ENCODE peak calls at places on chromosomes 13 and 19, in ten cellular contexts. One of them, this sample, is unnamed.

GRCh38 chr19:17579523-17580244 is 24.2 kb downstream of the COLGALT1 start:
- DNase-seq in left ventricle myocardium inferior: peak
- DNase-seq in AG04450: no peak
- DNase-seq in fibroblast of pulmonary artery: peak
- DNase-seq in prostate gland: no peak
- DNase-seq in HFFc6: peak
- DNase-seq in OCI-LY7: peak
- DNase-seq in endothelial cell: peak
- DNase-seq in WTC11: peak
- DNase-seq in RWPE1: peak
- DNase-seq in this sample: peak

GRCh38 chr13:78816592-78816991 is 157.6 kb upstream of the OBI1 start:
- DNase-seq in left ventricle myocardium inferior: no peak
- DNase-seq in AG04450: no peak
- DNase-seq in fibroblast of pulmonary artery: no peak
- DNase-seq in prostate gland: no peak
- DNase-seq in HFFc6: no peak
- DNase-seq in OCI-LY7: no peak
- DNase-seq in endothelial cell: no peak
- DNase-seq in WTC11: peak
- DNase-seq in RWPE1: no peak
- DNase-seq in this sample: no peak

GRCh38 chr19:15249912-15250634 is 17.8 kb upstream of the EPHX3 start:
- DNase-seq in left ventricle myocardium inferior: peak
- DNase-seq in AG04450: peak
- DNase-seq in fibroblast of pulmonary artery: peak
- DNase-seq in prostate gland: no peak
- DNase-seq in HFFc6: peak
- DNase-seq in OCI-LY7: no peak
- DNase-seq in endothelial cell: no peak
- DNase-seq in WTC11: no peak
- DNase-seq in RWPE1: peak
- DNase-seq in this sample: peak

GRCh38 chr13:77521595-77522367 is 13.7 kb upstream of the SCEL start:
- DNase-seq in left ventricle myocardium inferior: no peak
- DNase-seq in AG04450: no peak
- DNase-seq in fibroblast of pulmonary artery: peak
- DNase-seq in prostate gland: peak
- DNase-seq in HFFc6: no peak
- DNase-seq in OCI-LY7: no peak
- DNase-seq in endothelial cell: no peak
- DNase-seq in WTC11: peak
- DNase-seq in RWPE1: peak
- DNase-seq in this sample: peak

GRCh38 chr13:112980441-112980840 is 11.4 kb downstream of the MCF2L start:
- DNase-seq in left ventricle myocardium inferior: no peak
- DNase-seq in AG04450: no peak
- DNase-seq in fibroblast of pulmonary artery: no peak
- DNase-seq in prostate gland: no peak
- DNase-seq in HFFc6: no peak
- DNase-seq in OCI-LY7: no peak
- DNase-seq in endothelial cell: no peak
- DNase-seq in WTC11: no peak
- DNase-seq in RWPE1: no peak
- DNase-seq in this sample: no peak

GRCh38 chr13:51246005-51246404 is 23.8 kb downstream of the FAM124A start:
- DNase-seq in left ventricle myocardium inferior: no peak
- DNase-seq in AG04450: no peak
- DNase-seq in fibroblast of pulmonary artery: no peak
- DNase-seq in prostate gland: no peak
- DNase-seq in HFFc6: no peak
- DNase-seq in OCI-LY7: no peak
- DNase-seq in endothelial cell: no peak
- DNase-seq in WTC11: no peak
- DNase-seq in RWPE1: no peak
- DNase-seq in this sample: no peak

GRCh38 chr19:52945652-52946321 is 16.9 kb downstream of the ZNF816 start:
- DNase-seq in left ventricle myocardium inferior: no peak
- DNase-seq in AG04450: no peak
- DNase-seq in fibroblast of pulmonary artery: no peak
- DNase-seq in prostate gland: peak
- DNase-seq in HFFc6: no peak
- DNase-seq in OCI-LY7: no peak
- DNase-seq in endothelial cell: no peak
- DNase-seq in WTC11: peak
- DNase-seq in RWPE1: no peak
- DNase-seq in this sample: no peak

GRCh38 chr19:33740811-33741396 is 55.8 kb upstream of the KCTD15 start:
- DNase-seq in left ventricle myocardium inferior: no peak
- DNase-seq in AG04450: no peak
- DNase-seq in fibroblast of pulmonary artery: peak
- DNase-seq in prostate gland: no peak
- DNase-seq in HFFc6: no peak
- DNase-seq in OCI-LY7: peak
- DNase-seq in endothelial cell: peak
- DNase-seq in WTC11: peak
- DNase-seq in RWPE1: peak
- DNase-seq in this sample: peak

GRCh38 chr13:113794764-113795173 is 35.7 kb downstream of the TMEM255B start:
- DNase-seq in left ventricle myocardium inferior: no peak
- DNase-seq in AG04450: no peak
- DNase-seq in fibroblast of pulmonary artery: no peak
- DNase-seq in prostate gland: no peak
- DNase-seq in HFFc6: no peak
- DNase-seq in OCI-LY7: no peak
- DNase-seq in endothelial cell: no peak
- DNase-seq in WTC11: no peak
- DNase-seq in RWPE1: no peak
- DNase-seq in this sample: no peak

GRCh38 chr13:39415403-39415802 is 187.6 kb downstream of the LHFPL6 start:
- DNase-seq in left ventricle myocardium inferior: peak
- DNase-seq in AG04450: no peak
- DNase-seq in fibroblast of pulmonary artery: peak
- DNase-seq in prostate gland: peak
- DNase-seq in HFFc6: peak
- DNase-seq in OCI-LY7: peak
- DNase-seq in endothelial cell: peak
- DNase-seq in WTC11: peak
- DNase-seq in RWPE1: peak
- DNase-seq in this sample: peak

GRCh38 chr13:95120650-95121049 is 180.6 kb downstream of the ABCC4 start:
- DNase-seq in left ventricle myocardium inferior: no peak
- DNase-seq in AG04450: no peak
- DNase-seq in fibroblast of pulmonary artery: no peak
- DNase-seq in prostate gland: no peak
- DNase-seq in HFFc6: no peak
- DNase-seq in OCI-LY7: no peak
- DNase-seq in endothelial cell: no peak
- DNase-seq in WTC11: no peak
- DNase-seq in RWPE1: no peak
- DNase-seq in this sample: no peak

GRCh38 chr19:48606463-48607358 is at the start of gene SPACA4:
- DNase-seq in left ventricle myocardium inferior: no peak
- DNase-seq in AG04450: no peak
- DNase-seq in fibroblast of pulmonary artery: no peak
- DNase-seq in prostate gland: no peak
- DNase-seq in HFFc6: no peak
- DNase-seq in OCI-LY7: no peak
- DNase-seq in endothelial cell: no peak
- DNase-seq in WTC11: no peak
- DNase-seq in RWPE1: no peak
- DNase-seq in this sample: no peak

GRCh38 chr13:85638815-85639393 is 160.3 kb downstream of the SLITRK6 start:
- DNase-seq in left ventricle myocardium inferior: no peak
- DNase-seq in AG04450: no peak
- DNase-seq in fibroblast of pulmonary artery: no peak
- DNase-seq in prostate gland: no peak
- DNase-seq in HFFc6: no peak
- DNase-seq in OCI-LY7: no peak
- DNase-seq in endothelial cell: no peak
- DNase-seq in WTC11: no peak
- DNase-seq in RWPE1: no peak
- DNase-seq in this sample: no peak

GRCh38 chr19:1266818-1267440 is 2.2 kb upstream of the CIRBP start:
- DNase-seq in left ventricle myocardium inferior: peak
- DNase-seq in AG04450: no peak
- DNase-seq in fibroblast of pulmonary artery: peak
- DNase-seq in prostate gland: peak
- DNase-seq in HFFc6: peak
- DNase-seq in OCI-LY7: peak
- DNase-seq in endothelial cell: peak
- DNase-seq in WTC11: peak
- DNase-seq in RWPE1: no peak
- DNase-seq in this sample: peak

GRCh38 chr19:13082192-13083007 is 20.3 kb downstream of the LYL1 start:
- DNase-seq in left ventricle myocardium inferior: no peak
- DNase-seq in AG04450: no peak
- DNase-seq in fibroblast of pulmonary artery: peak
- DNase-seq in prostate gland: no peak
- DNase-seq in HFFc6: no peak
- DNase-seq in OCI-LY7: no peak
- DNase-seq in endothelial cell: peak
- DNase-seq in WTC11: peak
- DNase-seq in RWPE1: no peak
- DNase-seq in this sample: no peak

GRCh38 chr13:73549717-73550116 is 490.9 kb downstream of the KLF5 start:
- DNase-seq in left ventricle myocardium inferior: no peak
- DNase-seq in AG04450: no peak
- DNase-seq in fibroblast of pulmonary artery: no peak
- DNase-seq in prostate gland: no peak
- DNase-seq in HFFc6: no peak
- DNase-seq in OCI-LY7: no peak
- DNase-seq in endothelial cell: no peak
- DNase-seq in WTC11: no peak
- DNase-seq in RWPE1: no peak
- DNase-seq in this sample: no peak

GRCh38 chr13:91805605-91806004 is 407.2 kb downstream of the GPC5 start:
- DNase-seq in left ventricle myocardium inferior: no peak
- DNase-seq in AG04450: no peak
- DNase-seq in fibroblast of pulmonary artery: peak
- DNase-seq in prostate gland: no peak
- DNase-seq in HFFc6: no peak
- DNase-seq in OCI-LY7: peak
- DNase-seq in endothelial cell: no peak
- DNase-seq in WTC11: no peak
- DNase-seq in RWPE1: no peak
- DNase-seq in this sample: no peak
- TF ChIP-seq CTCF in left ventricle myocardium inferior: peak
- TF ChIP-seq CTCF in AG04450: no peak
- TF ChIP-seq CTCF in fibroblast of pulmonary artery: peak
- TF ChIP-seq CTCF in prostate gland: no peak
- TF ChIP-seq CTCF in HFFc6: no peak
- TF ChIP-seq CTCF in OCI-LY7: no peak
- TF ChIP-seq CTCF in endothelial cell: no peak
- TF ChIP-seq CTCF in WTC11: no peak
- TF ChIP-seq CTCF in RWPE1: no peak
- TF ChIP-seq CTCF in this sample: no peak

GRCh38 chr19:5235458-5236219 is 105.0 kb downstream of the PTPRS start:
- DNase-seq in left ventricle myocardium inferior: no peak
- DNase-seq in AG04450: no peak
- DNase-seq in fibroblast of pulmonary artery: no peak
- DNase-seq in prostate gland: no peak
- DNase-seq in HFFc6: no peak
- DNase-seq in OCI-LY7: no peak
- DNase-seq in endothelial cell: no peak
- DNase-seq in WTC11: no peak
- DNase-seq in RWPE1: no peak
- DNase-seq in this sample: no peak

GRCh38 chr19:5230730-5231555 is 109.7 kb downstream of the PTPRS start:
- DNase-seq in left ventricle myocardium inferior: no peak
- DNase-seq in AG04450: no peak
- DNase-seq in fibroblast of pulmonary artery: no peak
- DNase-seq in prostate gland: no peak
- DNase-seq in HFFc6: no peak
- DNase-seq in OCI-LY7: no peak
- DNase-seq in endothelial cell: no peak
- DNase-seq in WTC11: no peak
- DNase-seq in RWPE1: no peak
- DNase-seq in this sample: no peak

GRCh38 chr19:5231857-5232503 is 108.6 kb downstream of the PTPRS start:
- DNase-seq in left ventricle myocardium inferior: no peak
- DNase-seq in AG04450: no peak
- DNase-seq in fibroblast of pulmonary artery: peak
- DNase-seq in prostate gland: no peak
- DNase-seq in HFFc6: no peak
- DNase-seq in OCI-LY7: no peak
- DNase-seq in endothelial cell: no peak
- DNase-seq in WTC11: no peak
- DNase-seq in RWPE1: no peak
- DNase-seq in this sample: no peak

GRCh38 chr19:5234412-5234811 is 106.2 kb downstream of the PTPRS start:
- DNase-seq in left ventricle myocardium inferior: no peak
- DNase-seq in AG04450: no peak
- DNase-seq in fibroblast of pulmonary artery: no peak
- DNase-seq in prostate gland: no peak
- DNase-seq in HFFc6: no peak
- DNase-seq in OCI-LY7: no peak
- DNase-seq in endothelial cell: no peak
- DNase-seq in WTC11: no peak
- DNase-seq in RWPE1: no peak
- DNase-seq in this sample: no peak

GRCh38 chr19:5232798-5233505 is 107.7 kb downstream of the PTPRS start:
- DNase-seq in left ventricle myocardium inferior: no peak
- DNase-seq in AG04450: no peak
- DNase-seq in fibroblast of pulmonary artery: no peak
- DNase-seq in prostate gland: no peak
- DNase-seq in HFFc6: no peak
- DNase-seq in OCI-LY7: no peak
- DNase-seq in endothelial cell: no peak
- DNase-seq in WTC11: no peak
- DNase-seq in RWPE1: no peak
- DNase-seq in this sample: no peak
- TF ChIP-seq CTCF in left ventricle myocardium inferior: no peak
- TF ChIP-seq CTCF in AG04450: no peak
- TF ChIP-seq CTCF in fibroblast of pulmonary artery: no peak
- TF ChIP-seq CTCF in prostate gland: no peak
- TF ChIP-seq CTCF in HFFc6: no peak
- TF ChIP-seq CTCF in OCI-LY7: no peak
- TF ChIP-seq CTCF in endothelial cell: no peak
- TF ChIP-seq CTCF in WTC11: no peak
- TF ChIP-seq CTCF in RWPE1: no peak
- TF ChIP-seq CTCF in this sample: no peak

GRCh38 chr13:21297452-21297851 is 121.0 kb downstream of the MRPL57 start:
- DNase-seq in left ventricle myocardium inferior: no peak
- DNase-seq in AG04450: no peak
- DNase-seq in fibroblast of pulmonary artery: peak
- DNase-seq in prostate gland: no peak
- DNase-seq in HFFc6: no peak
- DNase-seq in OCI-LY7: peak
- DNase-seq in endothelial cell: no peak
- DNase-seq in WTC11: no peak
- DNase-seq in RWPE1: no peak
- DNase-seq in this sample: no peak

GRCh38 chr13:21297914-21298831 is 121.7 kb downstream of the MRPL57 start:
- DNase-seq in left ventricle myocardium inferior: peak
- DNase-seq in AG04450: peak
- DNase-seq in fibroblast of pulmonary artery: peak
- DNase-seq in prostate gland: peak
- DNase-seq in HFFc6: peak
- DNase-seq in OCI-LY7: peak
- DNase-seq in endothelial cell: peak
- DNase-seq in WTC11: peak
- DNase-seq in RWPE1: peak
- DNase-seq in this sample: peak
- TF ChIP-seq CTCF in left ventricle myocardium inferior: peak
- TF ChIP-seq CTCF in AG04450: peak
- TF ChIP-seq CTCF in fibroblast of pulmonary artery: peak
- TF ChIP-seq CTCF in prostate gland: peak
- TF ChIP-seq CTCF in HFFc6: peak
- TF ChIP-seq CTCF in OCI-LY7: peak
- TF ChIP-seq CTCF in endothelial cell: peak
- TF ChIP-seq CTCF in WTC11: peak
- TF ChIP-seq CTCF in RWPE1: peak
- TF ChIP-seq CTCF in this sample: peak

GRCh38 chr13:61575941-61576340 is 160.3 kb upstream of the PCDH20 start:
- DNase-seq in left ventricle myocardium inferior: no peak
- DNase-seq in AG04450: no peak
- DNase-seq in fibroblast of pulmonary artery: no peak
- DNase-seq in prostate gland: no peak
- DNase-seq in HFFc6: no peak
- DNase-seq in OCI-LY7: no peak
- DNase-seq in endothelial cell: no peak
- DNase-seq in WTC11: no peak
- DNase-seq in RWPE1: no peak
- DNase-seq in this sample: no peak
- TF ChIP-seq CTCF in left ventricle myocardium inferior: no peak
- TF ChIP-seq CTCF in AG04450: no peak
- TF ChIP-seq CTCF in fibroblast of pulmonary artery: no peak
- TF ChIP-seq CTCF in prostate gland: no peak
- TF ChIP-seq CTCF in HFFc6: no peak
- TF ChIP-seq CTCF in OCI-LY7: no peak
- TF ChIP-seq CTCF in endothelial cell: no peak
- TF ChIP-seq CTCF in WTC11: no peak
- TF ChIP-seq CTCF in RWPE1: no peak
- TF ChIP-seq CTCF in this sample: no peak

This sample was measured in MCF 10A.